ENCODE peak calls at places on chromosome 1, in four cellular contexts. C is AG04450, B is GM12865, U is GDM1. T is an unnamed sample.

GRCh38 chr1:59595774-59596173 is 219.0 kb upstream of the HOOK1 start:
- DNase-seq in C (peak; percentile 67), B (no peak), U (no peak), T (no peak)

GRCh38 chr1:56569661-56570060 is 9.7 kb downstream of the PLPP3 start:
- DNase-seq in C (no peak), B (no peak), U (no peak), T (no peak)

GRCh38 chr1:52054496-52055065 is 410 bp downstream of the TXNDC12 start:
- DNase-seq in C (no peak), B (peak; percentile 3), U (no peak), T (no peak)

GRCh38 chr1:30879126-30879786 is 29.3 kb downstream of the SDC3 start:
- DNase-seq in C (no peak), B (no peak), U (no peak), T (no peak)

GRCh38 chr1:192402571-192402970 is 85.8 kb downstream of the RGS21 start:
- DNase-seq in C (no peak), B (no peak), U (no peak), T (no peak)

GRCh38 chr1:212034516-212035122 is 738 bp downstream of the INTS7 start:
- DNase-seq in C (no peak), B (no peak), U (no peak), T (no peak)

GRCh38 chr1:236465959-236466303 is 57.9 kb upstream of the LGALS8 start:
- DNase-seq in C (no peak), B (peak; percentile 68), U (no peak), T (no peak)

GRCh38 chr1:207962716-207963428 is 51.9 kb upstream of the CD34 start:
- DNase-seq in C (no peak), B (peak; percentile 19), U (no peak), T (no peak)

GRCh38 chr1:209886219-209886536 is 51.8 kb upstream of the SYT14 start:
- DNase-seq in C (no peak), B (no peak), U (no peak), T (no peak)

GRCh38 chr1:25476186-25477097 is 45.7 kb downstream of the MACO1 start:
- DNase-seq in C (no peak), B (no peak), U (no peak), T (no peak)

GRCh38 chr1:224435318-224435763 is 744 bp upstream of the WDR26 start:
- DNase-seq in C (peak; percentile 85), B (peak; percentile 30), U (no peak), T (peak; percentile 32)

GRCh38 chr1:46221749-46222148 is 18.6 kb downstream of the LURAP1 start:
- DNase-seq in C (no peak), B (no peak), U (no peak), T (no peak)

T was measured in GF-D8.